ENCODE peak calls at places on chromosome 19, in eight cellular contexts. H is HepG2, X is A549, G is HCT116, V is K562, P is H1, T is GM12878, W is SK-N-SH. N is an unnamed sample. For H3K4me1, the result is how much of the 10 kb centered on the place peaks cover.

GRCh38 chr19:15702590-15702930 is 25.3 kb upstream of the OR10H2 start:
- DNase-seq in H (peak), X (no peak), G (peak), V (no peak), P (no peak), T (no peak), W (peak), N (peak)

GRCh38 chr19:48815870-48816501 is 5.2 kb upstream of the BCAT2 start:
- DNase-seq in H (peak), X (peak), G (no peak), V (no peak), P (no peak), T (no peak), W (peak), N (no peak)

GRCh38 chr19:6269101-6269886 is 10.5 kb downstream of the MLLT1 start:
- DNase-seq in H (no peak), X (no peak), G (no peak), V (no peak), P (no peak), T (no peak), W (no peak), N (no peak)

GRCh38 chr19:812819-813358 is 8.9 kb downstream of the PLPPR3 start:
- DNase-seq in H (no peak), X (no peak), G (no peak), V (peak), P (no peak), T (no peak), W (no peak), N (no peak)

GRCh38 chr19:8331263-8331840 is 10.1 kb downstream of the RPS28 start:
- DNase-seq in H (no peak), X (no peak), G (no peak), V (no peak), P (no peak), T (no peak), W (no peak), N (no peak)

GRCh38 chr19:15280048-15280725 is 47.9 kb upstream of the EPHX3 start:
- DNase-seq in H (no peak), X (no peak), G (no peak), V (no peak), P (no peak), T (no peak), W (no peak), N (no peak)

GRCh38 chr19:55005684-55006488 is 32.2 kb downstream of the GP6 start:
- DNase-seq in H (peak), X (peak), G (peak), V (peak), P (no peak), T (peak), W (peak), N (no peak)

GRCh38 chr19:41531438-41532311 is 44.3 kb upstream of the CEACAM21 start:
- DNase-seq in H (no peak), X (peak), G (no peak), V (peak), P (no peak), T (no peak), W (no peak), N (peak)

GRCh38 chr19:29845576-29846176 is 33.9 kb downstream of the CCNE1 start:
- DNase-seq in H (no peak), X (peak), G (no peak), V (peak), P (no peak), T (no peak), W (peak), N (no peak)

GRCh38 chr19:31102674-31103073 is 246.6 kb downstream of the TSHZ3 start:
- DNase-seq in H (no peak), X (no peak), G (no peak), V (no peak), P (no peak), T (no peak), W (no peak), N (no peak)

GRCh38 chr19:4367781-4368127 is 24.4 kb downstream of the MPND start:
- DNase-seq in H (no peak), X (no peak), G (no peak), V (no peak), P (peak), T (no peak), W (no peak), N (no peak)

GRCh38 chr19:54337858-54338230 is 1.1 kb downstream of the LILRA4 start:
- DNase-seq in H (no peak), X (no peak), G (no peak), V (no peak), P (no peak), T (no peak), W (no peak), N (no peak)

GRCh38 chr19:15443838-15444237 is 5.9 kb downstream of the WIZ start:
- DNase-seq in H (no peak), X (no peak), G (no peak), V (no peak), P (no peak), T (no peak), W (no peak), N (no peak)

GRCh38 chr19:48674921-48675824 is 2.4 kb upstream of the NTN5 start:
- DNase-seq in H (peak), X (peak), G (peak), V (peak), P (peak), T (no peak), W (peak), N (peak)

GRCh38 chr19:49807174-49807830 is 5.8 kb downstream of the FUZ start:
- DNase-seq in H (no peak), X (no peak), G (no peak), V (no peak), P (no peak), T (no peak), W (no peak), N (no peak)

GRCh38 chr19:31863122-31863521 is 482.3 kb upstream of the ZNF507 start:
- DNase-seq in H (no peak), X (no peak), G (no peak), V (no peak), P (no peak), T (no peak), W (no peak), N (no peak)

GRCh38 chr19:46604781-46605355 is 3.7 kb downstream of the CALM3 start:
- DNase-seq in H (no peak), X (no peak), G (no peak), V (peak), P (no peak), T (no peak), W (peak), N (no peak)

GRCh38 chr19:29672933-29673336 is 7.7 kb downstream of the PLEKHF1 start:
- DNase-seq in H (no peak), X (no peak), G (no peak), V (no peak), P (no peak), T (peak), W (no peak), N (no peak)

GRCh38 chr19:57031156-57031555 is 88.6 kb upstream of the USP29 start:
- DNase-seq in H (no peak), X (no peak), G (no peak), V (no peak), P (no peak), T (no peak), W (no peak), N (no peak)

GRCh38 chr19:46992699-46993535 is 26.7 kb upstream of the NPAS1 start:
- DNase-seq in H (no peak), X (no peak), G (no peak), V (no peak), P (no peak), T (no peak), W (no peak), N (no peak)

GRCh38 chr19:5955638-5955935 is 22.4 kb downstream of the RANBP3 start:
- DNase-seq in H (no peak), X (no peak), G (no peak), V (no peak), P (no peak), T (no peak), W (no peak), N (no peak)

GRCh38 chr19:38274734-38275133 is 10.4 kb downstream of the SPINT2 start:
- DNase-seq in H (no peak), X (no peak), G (no peak), V (no peak), P (no peak), T (no peak), W (no peak), N (no peak)

GRCh38 chr19:38276942-38277517 is 12.7 kb downstream of the SPINT2 start:
- DNase-seq in H (no peak), X (no peak), G (no peak), V (no peak), P (no peak), T (no peak), W (no peak), N (no peak)

GRCh38 chr19:38270587-38271167 is 6.3 kb downstream of the SPINT2 start:
- DNase-seq in H (no peak), X (peak), G (no peak), V (peak), P (no peak), T (no peak), W (no peak), N (no peak)

GRCh38 chr19:38277549-38277948 is 13.2 kb downstream of the SPINT2 start:
- DNase-seq in H (no peak), X (no peak), G (no peak), V (no peak), P (no peak), T (no peak), W (no peak), N (no peak)

DNA sequence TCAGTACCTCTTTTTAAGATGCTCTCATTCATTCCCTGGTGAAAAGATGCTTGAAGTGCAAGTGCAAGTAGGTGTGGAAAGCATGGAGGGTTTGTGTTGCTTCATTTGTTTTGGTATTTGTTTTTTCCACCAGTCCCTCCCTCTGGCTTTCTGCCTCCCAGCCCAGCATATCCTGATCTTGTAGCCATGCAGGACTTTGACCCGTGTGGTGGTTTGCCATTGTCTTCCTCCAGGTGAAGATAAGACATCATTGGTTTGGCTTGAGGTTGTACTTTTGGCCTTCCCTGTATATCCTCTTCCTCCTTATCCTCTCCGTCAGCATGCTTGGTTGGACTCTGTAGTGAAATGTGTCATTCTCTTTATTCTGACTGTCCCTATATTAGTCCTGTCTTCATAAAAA is 9.1 kb downstream of the SPINT2 start:
- DNase-seq in H (no peak), X (no peak), G (no peak), V (no peak), P (no peak), T (no peak), W (no peak), N (no peak)
- H3K4me1 ChIP-seq in H (under half), X (half or more), G (under half), V (under half), P (under half), T (under half), W (under half), N (under half)

GRCh38 chr19:39299404-39299803 is 3.2 kb downstream of the IFNL1 start:
- DNase-seq in H (no peak), X (no peak), G (no peak), V (no peak), P (no peak), T (no peak), W (no peak), N (no peak)
- TF ChIP-seq MAX in H (no peak), X (no peak), G (no peak), V (no peak), P (no peak), T (no peak), W (no peak), N (no peak)

GRCh38 chr19:34179066-34179465 is 6.8 kb downstream of the LSM14A start:
- DNase-seq in H (no peak), X (no peak), G (no peak), V (no peak), P (no peak), T (no peak), W (no peak), N (no peak)
- H3K4me1 ChIP-seq in H (half or more), X (half or more), G (under half), V (under half), P (under half), T (under half), W (under half), N (under half)

DNA sequence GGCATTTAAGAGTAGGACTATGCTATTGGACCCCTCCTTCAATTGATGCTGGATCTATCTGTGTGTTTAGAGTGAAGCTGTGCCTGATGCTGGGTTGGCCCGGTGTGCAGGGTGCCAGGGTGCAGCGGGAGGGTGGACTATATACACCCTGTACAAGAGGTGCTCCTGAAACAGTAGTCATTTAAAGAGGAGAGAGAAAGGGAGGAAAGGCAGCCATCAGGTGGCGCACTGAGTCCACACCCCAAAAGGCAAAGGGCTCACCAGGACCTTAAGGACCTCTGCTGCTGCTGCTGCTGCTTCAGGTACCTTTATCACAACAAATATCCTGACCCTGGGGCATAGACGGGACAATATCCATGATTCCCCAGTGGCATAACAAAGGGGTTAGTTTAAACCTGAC is 39.4 kb downstream of the ZNF136 start:
- DNase-seq in H (peak), X (no peak), G (no peak), V (no peak), P (peak), T (no peak), W (no peak), N (no peak)
- TF ChIP-seq MAX in H (no peak), X (no peak), G (no peak), V (no peak), P (no peak), T (no peak), W (no peak), N (no peak)

GRCh38 chr19:38017504-38018150 is 110.6 kb downstream of the SIPA1L3 start:
- DNase-seq in H (no peak), X (no peak), G (no peak), V (no peak), P (no peak), T (no peak), W (no peak), N (no peak)

GRCh38 chr19:38015216-38015615 is 108.2 kb downstream of the SIPA1L3 start:
- DNase-seq in H (no peak), X (no peak), G (no peak), V (no peak), P (no peak), T (no peak), W (no peak), N (no peak)

GRCh38 chr19:38012944-38013343 is 105.9 kb downstream of the SIPA1L3 start:
- DNase-seq in H (no peak), X (no peak), G (no peak), V (no peak), P (no peak), T (no peak), W (no peak), N (no peak)

GRCh38 chr19:38013913-38014575 is 107.0 kb downstream of the SIPA1L3 start:
- DNase-seq in H (no peak), X (no peak), G (no peak), V (no peak), P (no peak), T (no peak), W (no peak), N (no peak)

GRCh38 chr19:38015771-38016170 is 108.8 kb downstream of the SIPA1L3 start:
- DNase-seq in H (no peak), X (no peak), G (no peak), V (no peak), P (no peak), T (no peak), W (no peak), N (no peak)
- H3K4me1 ChIP-seq in H (under half), X (under half), G (under half), V (under half), P (under half), T (under half), W (under half), N (under half)

GRCh38 chr19:43435775-43436174 is 21.1 kb downstream of the TEX101 start:
- DNase-seq in H (no peak), X (no peak), G (no peak), V (no peak), P (no peak), T (no peak), W (no peak), N (no peak)

GRCh38 chr19:43433689-43434088 is 19.0 kb downstream of the TEX101 start:
- DNase-seq in H (no peak), X (no peak), G (no peak), V (no peak), P (no peak), T (no peak), W (no peak), N (no peak)

GRCh38 chr19:43430976-43431375 is 16.3 kb downstream of the TEX101 start:
- DNase-seq in H (no peak), X (no peak), G (no peak), V (no peak), P (no peak), T (no peak), W (no peak), N (no peak)

GRCh38 chr19:43430142-43430710 is 15.5 kb downstream of the TEX101 start:
- DNase-seq in H (no peak), X (no peak), G (no peak), V (no peak), P (no peak), T (no peak), W (no peak), N (no peak)

DNA sequence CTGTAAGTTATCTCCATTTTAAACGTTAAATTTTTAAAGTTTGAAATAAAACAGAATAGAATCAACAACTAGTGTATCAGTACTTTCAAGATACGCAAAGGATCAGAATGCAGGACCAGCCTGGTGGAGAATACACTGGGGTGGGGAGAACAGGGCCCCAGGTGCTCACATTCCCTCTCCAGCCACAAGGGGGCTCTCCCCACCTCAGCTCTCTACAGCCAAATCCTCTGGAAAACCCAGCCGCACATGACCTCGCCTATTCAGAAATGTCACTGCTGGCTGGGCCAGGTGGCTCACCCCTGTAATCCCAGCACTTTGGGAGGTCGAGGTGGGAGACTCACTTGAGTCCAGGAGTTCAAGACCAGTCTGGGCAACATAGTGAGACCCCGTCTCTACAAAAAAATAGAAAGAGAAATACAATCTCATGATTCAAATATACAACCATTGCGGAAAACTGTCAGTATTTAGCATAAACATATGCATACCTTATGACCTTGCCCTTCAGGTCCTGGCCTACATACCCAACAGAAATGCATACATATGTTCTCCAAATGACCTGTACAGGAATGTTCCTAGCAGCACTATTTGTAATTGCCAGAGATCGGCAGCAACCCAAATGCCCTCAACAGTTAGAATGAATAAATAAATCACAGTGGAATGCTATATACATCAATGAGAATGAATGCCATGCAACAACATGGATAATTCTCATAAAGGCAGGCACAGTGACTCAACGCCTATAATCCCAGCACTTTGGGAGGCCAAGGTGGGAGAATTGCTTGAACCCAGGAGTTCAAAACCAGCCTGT is 18.4 kb downstream of the TEX101 start:
- DNase-seq in H (peak), X (peak), G (peak), V (peak), P (peak), T (no peak), W (peak), N (peak)
- TF ChIP-seq MAX in H (no peak), X (no peak), G (no peak), V (no peak), P (no peak), T (no peak), W (no peak), N (no peak)

DNA sequence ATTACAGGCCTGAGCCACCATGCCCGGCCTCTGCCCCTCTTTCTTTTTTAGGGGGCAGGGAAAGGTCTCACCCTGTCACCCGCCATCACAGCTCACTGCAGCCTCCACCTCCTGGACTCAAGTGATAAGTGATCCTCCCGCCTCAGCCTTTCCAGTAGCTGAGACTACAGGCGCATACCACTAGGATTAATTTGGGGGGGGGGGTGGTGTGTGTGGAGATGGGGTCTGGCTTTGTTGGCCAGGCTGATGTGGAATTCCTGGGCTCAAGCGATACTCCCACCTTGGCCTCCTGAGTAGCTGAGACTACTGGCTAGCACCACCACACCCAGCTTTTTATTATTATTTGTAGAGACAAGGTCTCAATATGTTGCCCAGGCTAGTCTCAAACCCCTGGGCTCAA is 4.2 kb downstream of the APOE start:
- DNase-seq in H (no peak), X (no peak), G (no peak), V (no peak), P (no peak), T (no peak), W (no peak), N (no peak)
- H3K4me1 ChIP-seq in H (half or more), X (under half), G (half or more), V (under half), P (under half), T (under half), W (under half), N (under half)

GRCh38 chr19:1856698-1857603 is 6.4 kb downstream of the KLF16 start:
- DNase-seq in H (peak), X (peak), G (no peak), V (peak), P (peak), T (no peak), W (peak), N (peak)
- TF ChIP-seq MAX in H (no peak), X (no peak), G (no peak), V (peak), P (peak), T (peak), W (no peak), N (no peak)

GRCh38 chr19:18519962-18520847 is 1.7 kb downstream of the ELL start:
- DNase-seq in H (peak), X (peak), G (peak), V (no peak), P (peak), T (no peak), W (peak), N (peak)
- H3K4me1 ChIP-seq in H (half or more), X (under half), G (under half), V (under half), P (under half), T (under half), W (under half), N (under half)

N was measured in endothelial cell of umbilical vein.